ENCODE peak calls at places on chromosome 19, in eight cellular contexts. D, M, U, T, Q, N, P and Z are unnamed samples.

GRCh38 chr19:12937243-12938053 is 961 bp upstream of the CALR start:
- DNase-seq in M (no peak), D (no peak), U (no peak), T (no peak), Q (no peak), N (peak), P (no peak), Z (peak)

GRCh38 chr19:17331254-17331558 is 3.4 kb downstream of the ANO8 start:
- DNase-seq in Q (no peak), T (no peak), P (no peak), U (no peak), D (no peak), M (no peak), N (no peak), Z (no peak)

GRCh38 chr19:14580623-14581237 is 2.2 kb upstream of the CLEC17A start:
- DNase-seq in N (no peak), M (peak), Q (no peak), T (peak), U (no peak), D (no peak), P (no peak), Z (no peak)

GRCh38 chr19:4018140-4018613 is 10.6 kb downstream of the PIAS4 start:
- DNase-seq in T (no peak), P (no peak), Q (no peak), D (no peak), N (no peak), M (no peak), U (no peak), Z (peak)

GRCh38 chr19:30669329-30670010 is 297.3 kb downstream of the ZNF536 start:
- DNase-seq in P (no peak), N (peak), M (peak), D (peak), Q (peak), U (peak), T (peak), Z (peak)

GRCh38 chr19:17779281-17779930 is 15.5 kb upstream of the B3GNT3 start:
- DNase-seq in P (no peak), U (no peak), D (no peak), T (no peak), N (peak), Q (peak), M (no peak), Z (no peak)

GRCh38 chr19:28542394-28543243 is 670.3 kb downstream of the UQCRFS1 start:
- DNase-seq in N (no peak), T (no peak), D (no peak), U (no peak), Q (no peak), M (no peak), P (no peak), Z (no peak)

GRCh38 chr19:49469828-49470614 is 4.0 kb upstream of the FLT3LG start:
- DNase-seq in Q (no peak), P (no peak), D (no peak), T (peak), N (no peak), U (peak), M (peak), Z (no peak)

GRCh38 chr19:6161271-6161850 is 25.9 kb downstream of the ACSBG2 start:
- DNase-seq in P (no peak), U (peak), N (peak), T (peak), Q (no peak), D (peak), M (no peak), Z (no peak)

GRCh38 chr19:19062454-19063182 is 1.2 kb upstream of the SLC25A42 start:
- DNase-seq in U (peak), P (no peak), T (no peak), M (no peak), N (no peak), D (no peak), Q (no peak), Z (no peak)

GRCh38 chr19:13644648-13645047 is 119.7 kb upstream of the MRI1 start:
- DNase-seq in T (peak), Q (no peak), U (no peak), P (no peak), N (no peak), D (no peak), M (no peak), Z (no peak)

GRCh38 chr19:38830039-38830733 is 1.4 kb downstream of the ECH1 start:
- DNase-seq in T (no peak), M (no peak), N (no peak), Q (no peak), D (no peak), P (no peak), U (no peak), Z (no peak)

GRCh38 chr19:50896591-50897190 is 14.5 kb downstream of the KLK4 start:
- DNase-seq in U (no peak), D (no peak), P (no peak), T (no peak), N (no peak), M (no peak), Q (no peak), Z (no peak)

GRCh38 chr19:34229721-34230120 is 24.6 kb upstream of the GARRE1 start:
- DNase-seq in M (no peak), P (no peak), T (no peak), D (no peak), N (no peak), U (no peak), Q (no peak), Z (no peak)

GRCh38 chr19:33248104-33248503 is 22.5 kb upstream of the SLC7A10 start:
- DNase-seq in D (no peak), N (no peak), U (no peak), M (no peak), T (no peak), P (no peak), Q (no peak), Z (no peak)

GRCh38 chr19:38649305-38650179 is 2.1 kb downstream of the ACTN4 start:
- DNase-seq in D (peak), M (no peak), U (no peak), Q (no peak), T (no peak), P (no peak), N (no peak), Z (no peak)

GRCh38 chr19:3250675-3251074 is 26.2 kb downstream of the CELF5 start:
- DNase-seq in U (peak), Q (no peak), D (no peak), M (peak), P (no peak), T (peak), N (no peak), Z (no peak)

GRCh38 chr19:10226376-10227214 is 4.5 kb downstream of the S1PR2 start:
- DNase-seq in Q (peak), U (no peak), D (peak), T (no peak), M (no peak), N (no peak), P (no peak), Z (no peak)

GRCh38 chr19:48999481-49000325 is 6.0 kb downstream of the RUVBL2 start:
- DNase-seq in P (no peak), Q (no peak), M (peak), N (peak), T (peak), U (peak), D (peak), Z (no peak)

GRCh38 chr19:29690842-29691241 is 24.2 kb downstream of the C19orf12 start:
- DNase-seq in Q (no peak), T (peak), M (peak), D (no peak), P (no peak), N (peak), U (peak), Z (no peak)

GRCh38 chr19:54180691-54181091 is 7.7 kb upstream of the TMC4 start:
- DNase-seq in M (no peak), P (no peak), Q (no peak), D (no peak), U (no peak), N (no peak), T (no peak), Z (no peak)

GRCh38 chr19:13007292-13008045 is 12.2 kb downstream of the NFIX start:
- DNase-seq in N (no peak), Q (peak), T (no peak), D (peak), U (no peak), M (no peak), P (no peak), Z (peak)

GRCh38 chr19:50676625-50677197 is 27.5 kb downstream of the C19orf81 start:
- DNase-seq in D (no peak), T (no peak), N (no peak), Q (no peak), M (no peak), U (no peak), P (no peak), Z (no peak)

GRCh38 chr19:17406039-17406886 is 833 bp upstream of the BST2 start:
- DNase-seq in T (peak), N (no peak), U (no peak), M (no peak), D (no peak), Q (no peak), P (no peak), Z (no peak)

GRCh38 chr19:33767898-33768413 is 28.7 kb upstream of the KCTD15 start:
- DNase-seq in N (peak), P (no peak), M (no peak), Q (no peak), D (no peak), T (no peak), U (no peak), Z (no peak)

GRCh38 chr19:32199501-32200040 is 145.8 kb upstream of the ZNF507 start:
- DNase-seq in M (no peak), T (no peak), Q (no peak), N (no peak), P (no peak), U (no peak), D (no peak), Z (no peak)

GRCh38 chr19:23415561-23416191 is 20.4 kb upstream of the ZNF91 start:
- DNase-seq in U (no peak), P (no peak), N (peak), T (no peak), M (no peak), Q (no peak), D (peak), Z (peak)